ENCODE peak calls at places on chromosomes 13 and 19, in six cellular contexts. T is heart left ventricle, L is uterus, N is IMR-90, G is breast epithelium, X is upper lobe of left lung. Q is an unnamed sample.

GRCh38 chr19:28971011-28971410 is 241.9 kb downstream of the UQCRFS1 start:
- DNase-seq in T (no peak), L (no peak), N (peak; percentile 34), G (no peak), X (no peak), Q (no peak)

GRCh38 chr19:40134866-40135265 is 44.1 kb upstream of the ZNF780A start:
- DNase-seq in T (no peak), L (no peak), N (no peak), G (no peak), X (no peak), Q (no peak)

GRCh38 chr13:70375718-70376117 is 267.5 kb upstream of the KLHL1 start:
- DNase-seq in T (no peak), L (no peak), N (no peak), G (no peak), X (no peak), Q (no peak)

GRCh38 chr13:20206065-20206725 is 13.5 kb upstream of the GJB2 start:
- DNase-seq in T (no peak), L (no peak), N (no peak), G (no peak), X (no peak), Q (no peak)

GRCh38 chr13:89923731-89924130 is 1423.8 kb upstream of the MIR17HG start:
- DNase-seq in T (no peak), L (no peak), N (peak; percentile 0), G (no peak), X (no peak), Q (no peak)

GRCh38 chr19:11195681-11196080 is 1.7 kb downstream of the KANK2 start:
- DNase-seq in T (no peak), L (no peak), N (no peak), G (no peak), X (no peak), Q (no peak)

GRCh38 chr19:4891066-4891465 is 11.6 kb downstream of the ARRDC5 start:
- DNase-seq in T (no peak), L (no peak), N (no peak), G (no peak), X (no peak), Q (no peak)

GRCh38 chr19:29259153-29259552 is 46.2 kb upstream of the UQCRFS1 start:
- DNase-seq in T (no peak), L (no peak), N (no peak), G (no peak), X (no peak), Q (no peak)

GRCh38 chr19:13849991-13850909 is 26.7 kb upstream of the NANOS3 start:
- DNase-seq in T (peak; percentile 93), L (peak; percentile 79), N (peak; percentile 71), G (peak; percentile 79), X (peak; percentile 87), Q (peak; percentile 74)

GRCh38 chr13:52782486-52783448 is 43.1 kb upstream of the CNMD start:
- DNase-seq in T (no peak), L (no peak), N (no peak), G (no peak), X (no peak), Q (no peak)

GRCh38 chr13:60788156-60788829 is 391.3 kb downstream of the TDRD3 start:
- DNase-seq in T (no peak), L (peak; percentile 19), N (no peak), G (no peak), X (no peak), Q (peak; percentile 16)

GRCh38 chr19:681029-681626 is 4.9 kb downstream of the FSTL3 start:
- DNase-seq in T (peak; percentile 94), L (no peak), N (no peak), G (no peak), X (peak; percentile 95), Q (no peak)

GRCh38 chr19:50002386-50002960 is 22.7 kb downstream of the VRK3 start:
- DNase-seq in T (no peak), L (no peak), N (no peak), G (no peak), X (no peak), Q (no peak)

GRCh38 chr19:17419154-17419490 is 725 bp upstream of the MVB12A start:
- DNase-seq in T (no peak), L (no peak), N (no peak), G (no peak), X (no peak), Q (no peak)

GRCh38 chr13:30052127-30052526 is 201.7 kb upstream of the UBL3 start:
- DNase-seq in T (no peak), L (no peak), N (no peak), G (no peak), X (no peak), Q (no peak)

GRCh38 chr19:17997969-17998826 is 9.8 kb upstream of the ARRDC2 start:
- DNase-seq in T (no peak), L (no peak), N (peak; percentile 24), G (no peak), X (peak; percentile 52), Q (no peak)

GRCh38 chr19:48806518-48806817 is 4.4 kb downstream of the BCAT2 start:
- DNase-seq in T (no peak), L (peak; percentile 61), N (no peak), G (no peak), X (peak; percentile 36), Q (no peak)

GRCh38 chr19:17658666-17659065 is 29.5 kb downstream of the UNC13A start:
- DNase-seq in T (no peak), L (no peak), N (no peak), G (no peak), X (no peak), Q (no peak)

GRCh38 chr13:110912651-110913051 is 2.2 kb downstream of the ANKRD10 start:
- DNase-seq in T (no peak), L (peak; percentile 32), N (peak; percentile 90), G (no peak), X (no peak), Q (peak; percentile 75)

GRCh38 chr13:20188649-20189553 is 3.8 kb downstream of the GJB2 start:
- DNase-seq in T (no peak), L (no peak), N (no peak), G (no peak), X (peak; percentile 57), Q (no peak)

GRCh38 chr19:16920816-16921529 is 32.2 kb downstream of the F2RL3 start:
- DNase-seq in T (no peak), L (no peak), N (peak; percentile 88), G (no peak), X (no peak), Q (no peak)

GRCh38 chr13:97946951-97947588 is 6.4 kb upstream of the IPO5 start:
- DNase-seq in T (no peak), L (no peak), N (peak; percentile 90), G (no peak), X (no peak), Q (no peak)

GRCh38 chr19:5547881-5548280 is 19.9 kb downstream of the TINCR start:
- DNase-seq in T (no peak), L (no peak), N (peak; percentile 51), G (no peak), X (no peak), Q (no peak)

GRCh38 chr19:16342002-16342715 is 17.5 kb downstream of the KLF2 start:
- DNase-seq in T (no peak), L (no peak), N (no peak), G (no peak), X (no peak), Q (peak; percentile 65)

GRCh38 chr13:93029536-93029935 is 197.1 kb upstream of the GPC6 start:
- DNase-seq in T (no peak), L (no peak), N (peak; percentile 67), G (no peak), X (no peak), Q (no peak)

GRCh38 chr19:12788682-12789097 is 2.6 kb upstream of the JUNB start:
- DNase-seq in T (peak; percentile 92), L (peak; percentile 84), N (peak; percentile 75), G (peak; percentile 72), X (peak; percentile 90), Q (no peak)

GRCh38 chr13:76812971-76813691 is 73.1 kb downstream of the KCTD12 start:
- DNase-seq in T (no peak), L (peak; percentile 65), N (no peak), G (peak; percentile 30), X (no peak), Q (peak; percentile 11)

GRCh38 chr19:18473003-18473705 is 35.2 kb upstream of the ISYNA1 start:
- DNase-seq in T (no peak), L (no peak), N (peak; percentile 58), G (no peak), X (no peak), Q (no peak)

GRCh38 chr13:44796597-44797517 is 192.4 kb downstream of the NUFIP1 start:
- DNase-seq in T (no peak), L (no peak), N (no peak), G (no peak), X (no peak), Q (no peak)

GRCh38 chr19:44847144-44848035 is 1.3 kb downstream of the NECTIN2 start:
- DNase-seq in T (peak; percentile 80), L (peak; percentile 77), N (peak; percentile 58), G (peak; percentile 89), X (peak; percentile 90), Q (no peak)
- TF ChIP-seq POLR2A in T (peak; percentile 45), L (peak; percentile 73), N (peak; percentile 92), G (peak; percentile 59), X (peak; percentile 84), Q (peak; percentile 47)

GRCh38 chr13:59755647-59756290 is 408.0 kb downstream of the DIAPH3 start:
- DNase-seq in T (no peak), L (no peak), N (no peak), G (no peak), X (no peak), Q (no peak)

GRCh38 chr13:59747529-59747928 is 416.2 kb downstream of the DIAPH3 start:
- DNase-seq in T (no peak), L (no peak), N (no peak), G (no peak), X (no peak), Q (no peak)

GRCh38 chr13:59746291-59746962 is 417.3 kb downstream of the DIAPH3 start:
- DNase-seq in T (no peak), L (no peak), N (peak; percentile 62), G (no peak), X (no peak), Q (no peak)

GRCh38 chr13:59754411-59754810 is 409.3 kb downstream of the DIAPH3 start:
- DNase-seq in T (no peak), L (no peak), N (no peak), G (no peak), X (no peak), Q (no peak)

DNA sequence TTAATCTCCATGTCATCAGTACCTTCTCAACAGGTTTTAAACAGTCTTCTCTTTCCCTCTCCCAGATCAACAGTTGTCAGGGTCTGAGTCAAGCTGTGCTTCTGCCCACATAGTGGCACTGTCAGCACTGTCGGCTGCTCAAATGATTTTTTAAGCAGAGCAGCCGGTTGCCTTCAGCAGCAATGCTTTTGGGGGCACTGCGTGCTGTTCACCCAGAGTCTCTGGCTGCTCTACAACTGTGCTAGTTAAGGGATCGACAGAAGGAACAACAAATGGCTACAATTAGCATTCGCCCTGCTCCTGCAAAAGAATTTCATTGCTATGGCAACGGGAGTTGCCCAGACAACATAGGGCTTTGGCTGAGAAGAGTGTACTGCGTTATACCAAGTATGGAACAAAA is 412.9 kb downstream of the DIAPH3 start:
- DNase-seq in T (no peak), L (no peak), N (peak; percentile 57), G (no peak), X (no peak), Q (no peak)
- H3K36me3 ChIP-seq in T (no peaks in the 10 kb centered on the region), L (no peaks in the 10 kb centered on the region), N (no peaks in the 10 kb centered on the region), G (no peaks in the 10 kb centered on the region), X (no peaks in the 10 kb centered on the region), Q (no peaks in the 10 kb centered on the region)

GRCh38 chr13:99691552-99691951 is 190.3 kb downstream of the TM9SF2 start:
- DNase-seq in T (no peak), L (no peak), N (no peak), G (no peak), X (no peak), Q (no peak)
- TF ChIP-seq POLR2A in T (no peak), L (no peak), N (no peak), G (no peak), X (no peak), Q (no peak)

GRCh38 chr13:112807653-112808376 is 118.0 kb downstream of the ATP11A start:
- DNase-seq in T (no peak), L (no peak), N (no peak), G (no peak), X (no peak), Q (no peak)
- H3K36me3 ChIP-seq in T (peaks cover 5% of the 10 kb centered on the region), L (no peaks in the 10 kb centered on the region), N (peaks cover 8% of the 10 kb centered on the region), G (no peaks in the 10 kb centered on the region), X (peaks cover 7% of the 10 kb centered on the region), Q (no peaks in the 10 kb centered on the region)